ENCODE peak calls at places on chromosomes 13 and 19, in five cellular contexts. R is ovary, O is upper lobe of left lung, V is K562, W is A549. U is an unnamed sample.

GRCh38 chr13:60869941-60870613 is 473.1 kb downstream of the TDRD3 start:
- DNase-seq in R (no peak), O (peak), V (no peak), W (no peak), U (no peak)

GRCh38 chr13:112574476-112575294 is 13.3 kb downstream of the TUBGCP3 start:
- DNase-seq in R (no peak), O (no peak), V (no peak), W (no peak), U (no peak)

GRCh38 chr13:84668637-84669036 is 786.4 kb upstream of the SLITRK1 start:
- DNase-seq in R (no peak), O (no peak), V (no peak), W (no peak), U (no peak)

GRCh38 chr13:48478401-48478800 is 54.5 kb downstream of the RCBTB2 start:
- DNase-seq in R (no peak), O (no peak), V (no peak), W (no peak), U (no peak)

GRCh38 chr19:3695124-3695733 is 5.0 kb downstream of the PIP5K1C start:
- DNase-seq in R (no peak), O (peak), V (no peak), W (no peak), U (no peak)

GRCh38 chr19:3983936-3984583 is 1.2 kb downstream of the EEF2 start:
- DNase-seq in R (peak), O (peak), V (peak), W (no peak), U (no peak)

GRCh38 chr19:5293607-5294089 is 47.0 kb downstream of the PTPRS start:
- DNase-seq in R (no peak), O (peak), V (no peak), W (no peak), U (peak)

GRCh38 chr13:99374994-99375805 is 68.0 kb upstream of the GPR183 start:
- DNase-seq in R (no peak), O (no peak), V (no peak), W (no peak), U (no peak)

GRCh38 chr13:24124789-24125476 is 35.6 kb upstream of the SPATA13 start:
- DNase-seq in R (no peak), O (no peak), V (no peak), W (no peak), U (no peak)

GRCh38 chr13:40777166-40777956 is 6.4 kb upstream of the MRPS31 start:
- DNase-seq in R (no peak), O (no peak), V (peak), W (peak), U (no peak)

GRCh38 chr13:100526299-100527030 is 62.1 kb downstream of the GGACT start:
- DNase-seq in R (no peak), O (no peak), V (no peak), W (no peak), U (no peak)

GRCh38 chr19:27962260-27962659 is 1250.7 kb downstream of the UQCRFS1 start:
- DNase-seq in R (no peak), O (no peak), V (no peak), W (no peak), U (no peak)

GRCh38 chr19:43519436-43520088 is 7.4 kb downstream of the ETHE1 start:
- DNase-seq in R (peak), O (no peak), V (peak), W (peak), U (peak)

GRCh38 chr19:33292595-33293254 is 9.6 kb downstream of the CEBPA start:
- DNase-seq in R (no peak), O (no peak), V (no peak), W (no peak), U (no peak)

GRCh38 chr13:98853791-98854191 is 101.3 kb upstream of the SLC15A1 start:
- DNase-seq in R (no peak), O (peak), V (no peak), W (no peak), U (no peak)

GRCh38 chr19:35978271-35978670 is 16.7 kb upstream of the SDHAF1 start:
- DNase-seq in R (no peak), O (no peak), V (no peak), W (no peak), U (no peak)

GRCh38 chr13:41383400-41383799 is 72.3 kb downstream of the NAA16 start:
- DNase-seq in R (no peak), O (no peak), V (no peak), W (no peak), U (no peak)

GRCh38 chr19:37692956-37693660 is 26.5 kb downstream of the ZNF607 start:
- DNase-seq in R (no peak), O (no peak), V (peak), W (no peak), U (no peak)

GRCh38 chr13:82717249-82717648 is 1165.0 kb downstream of the SLITRK1 start:
- DNase-seq in R (no peak), O (no peak), V (no peak), W (no peak), U (no peak)

GRCh38 chr19:15292847-15293582 is 39.3 kb downstream of the BRD4 start:
- DNase-seq in R (no peak), O (no peak), V (no peak), W (no peak), U (no peak)

GRCh38 chr13:74194856-74195255 is 60.7 kb upstream of the KLF12 start:
- DNase-seq in R (no peak), O (no peak), V (no peak), W (no peak), U (no peak)

GRCh38 chr13:50713849-50714248 is 129.6 kb downstream of the DLEU7 start:
- DNase-seq in R (no peak), O (peak), V (no peak), W (no peak), U (no peak)

GRCh38 chr13:32538621-32539246 is at the start of gene N4BP2L2:
- DNase-seq in R (peak), O (no peak), V (peak), W (peak), U (peak)

GRCh38 chr13:40438999-40439797 is 227.2 kb downstream of the FOXO1 start:
- DNase-seq in R (no peak), O (no peak), V (no peak), W (no peak), U (peak)

GRCh38 chr13:86020350-86021002 is 221.3 kb upstream of the SLITRK6 start:
- DNase-seq in R (no peak), O (no peak), V (no peak), W (no peak), U (no peak)

GRCh38 chr13:51785592-51786424 is 18.2 kb downstream of the DHRS12 start:
- DNase-seq in R (peak), O (no peak), V (peak), W (no peak), U (peak)

GRCh38 chr13:51278426-51279130 is 56.4 kb downstream of the FAM124A start:
- DNase-seq in R (no peak), O (no peak), V (no peak), W (no peak), U (no peak)

GRCh38 chr19:28213476-28214082 is 999.4 kb downstream of the UQCRFS1 start:
- DNase-seq in R (no peak), O (no peak), V (peak), W (no peak), U (no peak)

GRCh38 chr19:55283548-55284393 is at the start of gene BRSK1:
- DNase-seq in R (peak), O (no peak), V (peak), W (no peak), U (no peak)

GRCh38 chr13:50358221-50358620 is 343.0 kb downstream of the KCNRG start:
- DNase-seq in R (no peak), O (no peak), V (no peak), W (no peak), U (no peak)

GRCh38 chr13:43157796-43158195 is 134.4 kb downstream of the DNAJC15 start:
- DNase-seq in R (no peak), O (no peak), V (no peak), W (no peak), U (no peak)

GRCh38 chr19:42479736-42480135 is 37.0 kb upstream of the CXCL17 start:
- DNase-seq in R (no peak), O (no peak), V (no peak), W (no peak), U (no peak)

GRCh38 chr19:860481-861098 is 1.1 kb downstream of the CFD start:
- DNase-seq in R (no peak), O (peak), V (peak), W (peak), U (peak)

GRCh38 chr19:33947565-33947964 is 150.9 kb downstream of the KCTD15 start:
- DNase-seq in R (no peak), O (no peak), V (no peak), W (no peak), U (no peak)

GRCh38 chr19:4310247-4311121 is 6.1 kb downstream of the FSD1 start:
- DNase-seq in R (no peak), O (no peak), V (peak), W (no peak), U (no peak)

GRCh38 chr19:38721977-38722773 is 22.1 kb downstream of the CAPN12 start:
- DNase-seq in R (no peak), O (peak), V (no peak), W (no peak), U (peak)

GRCh38 chr13:86846501-86846900 is 824.7 kb upstream of the SLITRK5 start:
- DNase-seq in R (no peak), O (no peak), V (no peak), W (no peak), U (no peak)

GRCh38 chr19:10621966-10622365 is 3.4 kb upstream of the SLC44A2 start:
- DNase-seq in R (no peak), O (no peak), V (no peak), W (no peak), U (no peak)

GRCh38 chr19:10620786-10621185 is 4.6 kb upstream of the SLC44A2 start:
- DNase-seq in R (no peak), O (no peak), V (no peak), W (no peak), U (no peak)

GRCh38 chr19:10618846-10619245 is 6.5 kb upstream of the SLC44A2 start:
- DNase-seq in R (no peak), O (no peak), V (no peak), W (no peak), U (no peak)

GRCh38 chr19:10615429-10616023 is 9.8 kb upstream of the SLC44A2 start:
- DNase-seq in R (no peak), O (no peak), V (no peak), W (no peak), U (no peak)

DNA sequence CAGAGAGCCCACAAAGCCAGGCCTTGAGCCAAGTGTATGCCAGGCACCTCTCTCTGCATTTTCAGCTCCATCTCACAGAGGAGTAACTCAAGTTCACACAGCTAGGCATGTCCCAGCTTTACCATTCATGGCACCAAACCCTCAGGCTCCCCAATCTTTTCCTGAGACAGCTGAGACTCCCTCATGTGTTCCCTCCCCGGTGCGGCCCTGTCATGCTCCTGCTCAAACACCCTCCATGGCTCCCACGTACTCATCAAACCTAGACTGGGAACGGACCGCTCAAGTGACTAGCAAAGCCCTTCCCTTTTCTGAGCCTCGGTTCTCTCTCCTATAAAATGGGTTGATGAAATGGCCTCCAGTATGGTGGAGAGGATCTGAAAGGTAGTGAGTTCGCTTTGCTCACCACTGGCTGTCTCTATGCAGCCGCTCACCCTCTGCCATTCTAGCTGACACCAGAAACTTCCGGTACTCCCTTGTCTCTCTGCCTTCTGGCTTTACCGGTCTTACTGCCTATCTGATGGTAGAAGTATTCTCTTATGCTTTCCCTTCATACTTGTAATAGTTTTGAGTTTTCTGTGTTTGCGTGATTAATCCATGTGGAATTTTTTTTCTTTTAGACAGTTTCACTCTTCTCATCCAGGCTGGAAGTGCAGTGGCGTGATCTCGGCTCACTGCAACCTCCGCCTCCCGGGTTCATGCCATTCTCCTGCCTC is 7.8 kb upstream of the SLC44A2 start:
- DNase-seq in R (no peak), O (no peak), V (peak), W (no peak), U (no peak)
- H3K27ac ChIP-seq in R (no peak), O (peak), V (peak), W (no peak), U (peak)

DNA sequence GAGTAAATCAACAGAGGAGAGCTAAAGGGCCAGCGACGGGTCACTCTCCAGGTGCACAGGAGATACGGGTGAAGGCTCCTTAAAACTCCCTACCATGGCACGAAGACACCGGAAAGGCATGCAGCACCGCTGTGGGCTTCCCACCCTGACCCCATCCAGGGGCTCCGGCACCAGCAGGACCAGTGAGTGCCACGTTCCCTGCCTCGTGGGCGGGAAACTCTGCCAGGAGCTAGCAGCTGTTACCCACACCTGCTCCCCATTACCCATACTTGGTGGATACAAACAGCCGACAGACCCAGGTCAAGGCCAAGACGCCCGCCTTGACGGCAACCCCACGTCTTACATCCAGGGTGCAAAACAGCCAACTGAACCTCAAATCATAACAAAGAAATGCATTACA is 56.7 kb downstream of the GNG7 start:
- DNase-seq in R (no peak), O (no peak), V (no peak), W (no peak), U (no peak)
- TF ChIP-seq EP300 in R (no peak), O (no peak), V (no peak), W (no peak), U (no peak)

GRCh38 chr19:29670255-29670654 is 5.0 kb downstream of the PLEKHF1 start:
- DNase-seq in R (no peak), O (no peak), V (no peak), W (no peak), U (no peak)

GRCh38 chr19:29672319-29672932 is 7.2 kb downstream of the PLEKHF1 start:
- DNase-seq in R (no peak), O (no peak), V (peak), W (no peak), U (no peak)

GRCh38 chr19:29673451-29674371 is 8.4 kb downstream of the PLEKHF1 start:
- DNase-seq in R (no peak), O (peak), V (no peak), W (no peak), U (no peak)

GRCh38 chr19:29672933-29673336 is 7.7 kb downstream of the PLEKHF1 start:
- DNase-seq in R (no peak), O (no peak), V (no peak), W (no peak), U (no peak)

GRCh38 chr19:29671393-29672076 is 6.3 kb downstream of the PLEKHF1 start:
- DNase-seq in R (no peak), O (no peak), V (peak), W (no peak), U (no peak)
- TF ChIP-seq CTCF in R (no peak), O (peak), V (peak), W (no peak), U (no peak)

GRCh38 chr19:2321565-2322283 is 6.7 kb downstream of the LSM7 start:
- DNase-seq in R (no peak), O (peak), V (no peak), W (no peak), U (no peak)

GRCh38 chr19:2325261-2326046 is 2.9 kb downstream of the LSM7 start:
- DNase-seq in R (no peak), O (peak), V (no peak), W (no peak), U (no peak)

GRCh38 chr19:2320939-2321338 is 7.4 kb downstream of the LSM7 start:
- DNase-seq in R (no peak), O (peak), V (no peak), W (no peak), U (no peak)

GRCh38 chr19:2324220-2324948 is 4.0 kb downstream of the LSM7 start:
- DNase-seq in R (no peak), O (peak), V (no peak), W (no peak), U (no peak)

DNA sequence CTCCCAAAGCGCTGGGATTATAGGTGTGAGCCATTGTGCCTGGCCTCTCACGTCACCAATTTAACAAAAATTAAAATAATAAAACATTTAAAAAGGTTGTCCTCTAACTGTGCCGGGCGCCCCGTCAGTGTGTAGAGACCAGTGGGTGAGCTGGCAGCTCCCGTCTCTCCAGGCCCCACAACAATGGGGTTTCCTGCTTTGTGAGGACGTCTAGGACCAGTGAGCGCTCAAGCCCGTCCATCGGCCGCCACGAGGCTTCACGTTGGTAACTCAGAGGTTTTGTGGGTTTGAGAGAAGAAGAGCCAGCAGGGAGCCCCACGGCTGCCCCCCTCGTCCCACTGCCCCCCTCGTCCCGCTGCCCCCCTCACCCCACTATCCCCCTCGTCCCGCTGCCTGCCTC is 4.7 kb downstream of the LSM7 start:
- DNase-seq in R (no peak), O (no peak), V (no peak), W (no peak), U (no peak)
- H3K27ac ChIP-seq in R (no peak), O (no peak), V (no peak), W (no peak), U (no peak)

U was measured in tibial nerve.